ENCODE peak calls at places on chromosomes 1 and 21, in five cellular contexts. M is cardiac muscle cell, W is thoracic aorta, X is adrenal gland, A is kidney. S is an unnamed sample.

GRCh38 chr21:46155514-46156377 is at the start of gene FTCD:
- DNase-seq in M (no peak), W (no peak), X (no peak), A (peak), S (no peak)

GRCh38 chr1:125066385-125066784 is 3881.6 kb downstream of the SRGAP2C start:
- DNase-seq in W (no peak), M (no peak), A (peak), X (no peak), S (no peak)

GRCh38 chr1:40059960-40060337 is 19.4 kb downstream of the CAP1 start:
- DNase-seq in A (no peak), M (no peak), X (no peak), W (no peak), S (no peak)

GRCh38 chr1:199272690-199273089 is 633.9 kb downstream of the PTPRC start:
- DNase-seq in M (peak), A (peak), X (peak), W (no peak), S (peak)

GRCh38 chr1:30915491-30916230 is 7.1 kb upstream of the SDC3 start:
- DNase-seq in A (peak), M (no peak), X (peak), W (no peak), S (no peak)

GRCh38 chr1:210260087-210260486 is 27.5 kb downstream of the SERTAD4 start:
- DNase-seq in A (no peak), M (no peak), X (no peak), W (no peak), S (no peak)

GRCh38 chr1:91828583-91829281 is 57.2 kb downstream of the TGFBR3 start:
- DNase-seq in M (no peak), W (no peak), A (no peak), X (no peak), S (no peak)

GRCh38 chr21:33561373-33561772 is 18.5 kb downstream of the SON start:
- DNase-seq in W (no peak), X (no peak), M (peak), A (no peak), S (no peak)

GRCh38 chr1:209268479-209268878 is 315.0 kb upstream of the CAMK1G start:
- DNase-seq in A (no peak), X (no peak), M (no peak), W (no peak), S (no peak)

GRCh38 chr1:25134801-25135585 is 97.3 kb downstream of the SYF2 start:
- DNase-seq in X (no peak), A (no peak), M (no peak), W (no peak), S (no peak)

GRCh38 chr1:234724517-234725176 is 114.7 kb upstream of the IRF2BP2 start:
- DNase-seq in M (no peak), X (peak), W (peak), A (peak), S (no peak)

GRCh38 chr1:64163972-64164371 is 39.5 kb upstream of the UBE2U start:
- DNase-seq in X (no peak), W (no peak), M (peak), A (no peak), S (peak)

GRCh38 chr1:39760074-39761008 is 10.8 kb downstream of the OXCT2 start:
- DNase-seq in W (no peak), M (no peak), X (no peak), A (peak), S (no peak)

GRCh38 chr21:40386301-40386911 is 460.6 kb downstream of the DSCAM start:
- DNase-seq in W (no peak), M (peak), A (peak), X (peak), S (peak)

GRCh38 chr21:46193829-46194373 is 9.6 kb upstream of the SPATC1L start:
- DNase-seq in X (no peak), A (peak), W (no peak), M (no peak), S (no peak)

GRCh38 chr1:234141006-234141405 is 232.2 kb upstream of the COA6 start:
- DNase-seq in A (no peak), W (no peak), M (no peak), X (no peak), S (no peak)

GRCh38 chr1:156660752-156661112 is 16.5 kb downstream of the NES start:
- DNase-seq in A (peak), M (no peak), W (no peak), X (no peak), S (no peak)

GRCh38 chr1:42886046-42886739 is 39.8 kb downstream of the ZNF691 start:
- DNase-seq in X (no peak), W (no peak), M (no peak), A (no peak), S (no peak)

GRCh38 chr1:168348146-168348709 is 67.6 kb downstream of the TBX19 start:
- DNase-seq in X (no peak), M (no peak), A (no peak), W (no peak), S (peak)

GRCh38 chr1:234528073-234528865 is 49.3 kb upstream of the TARBP1 start:
- DNase-seq in W (no peak), A (no peak), M (peak), X (no peak), S (no peak)

GRCh38 chr21:45726438-45726837 is 82.9 kb downstream of the PCBP3 start:
- DNase-seq in W (no peak), M (no peak), X (no peak), A (peak), S (no peak)

GRCh38 chr1:93848352-93848883 is 30.6 kb downstream of the DNTTIP2 start:
- DNase-seq in W (no peak), A (no peak), M (no peak), X (no peak), S (no peak)

GRCh38 chr21:30680586-30680985 is 37.9 kb downstream of the KRTAP20-3 start:
- DNase-seq in M (no peak), W (no peak), A (no peak), X (no peak), S (no peak)

GRCh38 chr21:28856588-28857250 is 136.0 kb downstream of the LTN1 start:
- DNase-seq in A (no peak), W (no peak), X (no peak), M (peak), S (no peak)

GRCh38 chr1:154353460-154353904 is 28.2 kb downstream of the ATP8B2 start:
- DNase-seq in A (no peak), M (peak), X (no peak), W (no peak), S (peak)

GRCh38 chr1:917076-917459 is 6.7 kb upstream of the SAMD11 start:
- DNase-seq in W (no peak), X (no peak), A (peak), M (no peak), S (no peak)

DNA sequence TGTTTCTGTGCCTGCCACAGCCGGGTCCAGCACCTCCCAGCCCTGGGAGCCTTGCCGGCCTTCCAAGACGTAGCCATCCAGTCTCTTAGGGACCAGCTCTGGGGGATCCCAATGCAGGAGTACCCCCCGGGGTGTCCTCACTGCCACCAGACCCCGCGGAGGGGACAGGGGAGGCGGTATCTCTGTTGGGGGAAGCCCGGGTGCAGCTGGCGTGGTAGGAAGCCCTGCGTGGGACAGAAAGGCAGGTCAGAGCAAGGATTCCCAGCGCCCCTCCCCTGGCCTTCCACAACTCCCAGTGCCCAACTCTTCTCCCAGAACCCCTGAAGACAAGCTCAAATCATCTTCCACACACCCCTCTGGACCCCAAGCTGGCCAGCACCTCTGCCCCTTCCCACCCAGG is 4.9 kb upstream of the TAGLN2 start:
- DNase-seq in W (no peak), M (no peak), X (no peak), A (peak), S (no peak)
- TF ChIP-seq CTCF in W (no peak), M (no peak), X (no peak), A (no peak), S (no peak)

DNA sequence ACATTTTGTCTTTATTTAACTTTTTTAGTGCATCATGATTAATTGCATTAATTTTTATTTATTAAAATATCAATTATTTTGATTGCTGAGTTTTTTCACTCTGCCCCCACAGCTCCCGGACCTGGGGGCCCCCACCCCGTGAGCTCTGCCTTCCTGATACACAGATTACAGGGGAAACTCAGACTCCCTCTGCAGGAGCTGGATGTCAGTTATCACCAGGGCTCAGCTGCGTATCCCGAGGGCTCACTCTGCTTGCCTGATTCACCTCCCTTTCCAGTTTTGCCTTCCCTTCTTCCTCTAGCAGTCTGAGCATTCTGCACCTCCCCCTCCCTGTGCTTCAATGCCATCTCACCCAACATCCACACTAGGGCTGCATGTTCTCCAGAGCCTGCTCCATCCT is 98.2 kb downstream of the ATP1A1 start:
- DNase-seq in M (no peak), X (no peak), A (no peak), W (no peak), S (no peak)
- TF ChIP-seq CTCF in M (no peak), X (no peak), A (no peak), W (no peak), S (no peak)

GRCh38 chr1:197151185-197151584 is 4.7 kb upstream of the ASPM start:
- DNase-seq in A (no peak), M (no peak), X (no peak), W (no peak), S (no peak)

GRCh38 chr1:197152662-197153061 is 6.2 kb upstream of the ASPM start:
- DNase-seq in W (no peak), M (no peak), X (no peak), A (no peak), S (no peak)

GRCh38 chr1:197159461-197159860 is 13.0 kb upstream of the ASPM start:
- DNase-seq in M (peak), W (no peak), X (no peak), A (no peak), S (no peak)

GRCh38 chr1:197156692-197157091 is 10.2 kb upstream of the ASPM start:
- DNase-seq in A (no peak), X (no peak), W (no peak), M (no peak), S (no peak)
- TF ChIP-seq CTCF in A (no peak), X (no peak), W (no peak), M (peak), S (no peak)

DNA sequence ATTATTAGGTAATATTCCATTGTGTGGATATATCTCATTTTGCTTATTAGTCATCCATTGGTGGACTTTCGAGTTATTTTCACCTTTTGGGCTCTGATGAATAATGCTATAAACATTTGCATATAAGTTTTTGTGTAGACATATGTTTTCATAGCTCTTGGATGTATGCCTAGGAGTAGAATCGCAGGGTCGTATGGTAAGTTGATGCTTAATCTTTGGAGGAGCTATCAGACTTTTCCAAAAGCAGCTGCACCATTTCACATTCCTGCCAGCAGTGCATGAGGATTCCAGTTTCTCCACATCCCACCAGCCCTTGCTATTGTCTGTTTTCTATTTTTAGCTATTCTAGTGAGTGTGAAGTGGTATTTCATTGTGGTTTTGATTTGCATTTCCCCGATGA is 120.3 kb upstream of the TMEM51 start:
- DNase-seq in X (no peak), M (peak), A (no peak), W (no peak), S (peak)
- TF ChIP-seq CTCF in X (no peak), M (peak), A (no peak), W (no peak), S (no peak)

GRCh38 chr1:16900771-16901170 is 5.0 kb downstream of the RNU1-2 start:
- DNase-seq in X (no peak), M (peak), A (no peak), W (no peak), S (no peak)
- TF ChIP-seq CTCF in X (no peak), M (peak), A (no peak), W (no peak), S (no peak)

GRCh38 chr1:89527256-89527655 is 2.6 kb downstream of the LRRC8B start:
- DNase-seq in M (no peak), W (no peak), A (no peak), X (no peak), S (no peak)

GRCh38 chr1:89524369-89525168 is at the start of gene LRRC8B:
- DNase-seq in M (peak), W (peak), X (peak), A (peak), S (peak)

GRCh38 chr1:89523597-89524368 is 846 bp upstream of the LRRC8B start:
- DNase-seq in M (peak), X (peak), A (no peak), W (no peak), S (peak)

GRCh38 chr1:89527750-89528381 is 3.2 kb downstream of the LRRC8B start:
- DNase-seq in W (no peak), X (no peak), M (no peak), A (no peak), S (no peak)

GRCh38 chr1:89525169-89525855 is 683 bp downstream of the LRRC8B start:
- DNase-seq in M (peak), W (no peak), X (peak), A (no peak), S (peak)
- TF ChIP-seq CTCF in M (peak), W (no peak), X (peak), A (no peak), S (no peak)

DNA sequence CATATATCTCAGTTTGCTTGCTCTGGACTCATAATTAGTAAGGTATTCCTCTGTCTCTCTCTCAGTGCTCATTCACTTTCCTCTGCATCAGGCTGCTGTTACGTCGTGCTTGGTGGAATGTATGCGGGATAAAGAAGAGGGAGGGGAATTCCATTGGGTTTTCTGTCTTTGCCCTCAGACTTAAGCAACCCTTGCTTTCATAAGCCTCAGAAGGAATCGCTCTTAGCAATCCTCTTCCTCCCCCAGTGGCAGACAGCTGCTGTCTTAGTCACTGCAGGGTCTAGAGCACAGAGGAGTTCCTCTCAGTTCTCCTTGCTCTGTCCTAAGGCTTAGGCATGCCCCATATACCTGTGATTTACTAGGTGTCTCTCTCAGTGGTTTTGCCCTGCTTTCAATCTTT is 19.1 kb upstream of the NTMT2 start:
- DNase-seq in W (no peak), X (no peak), A (no peak), M (peak), S (peak)
- TF ChIP-seq CTCF in W (no peak), X (no peak), A (no peak), M (peak), S (no peak)

GRCh38 chr1:231337043-231337471 is 595 bp downstream of the EXOC8 start:
- DNase-seq in X (no peak), A (no peak), M (no peak), W (no peak), S (no peak)
- TF ChIP-seq CTCF in X (no peak), A (no peak), M (no peak), W (no peak), S (no peak)

GRCh38 chr1:101135526-101135925 is 101.3 kb upstream of the S1PR1 start:
- DNase-seq in A (no peak), M (no peak), W (no peak), X (no peak), S (no peak)

GRCh38 chr1:101139130-101139529 is 97.7 kb upstream of the S1PR1 start:
- DNase-seq in W (no peak), X (no peak), A (no peak), M (no peak), S (no peak)

GRCh38 chr1:101137144-101138126 is 99.4 kb upstream of the S1PR1 start:
- DNase-seq in X (no peak), A (no peak), W (no peak), M (peak), S (peak)

GRCh38 chr1:101140041-101140718 is 96.6 kb upstream of the S1PR1 start:
- DNase-seq in X (no peak), W (no peak), A (no peak), M (no peak), S (no peak)

GRCh38 chr1:101136739-101137138 is 100.1 kb upstream of the S1PR1 start:
- DNase-seq in X (no peak), A (no peak), M (peak), W (no peak), S (no peak)
- TF ChIP-seq CTCF in X (no peak), A (peak), M (peak), W (no peak), S (no peak)